ENCODE peak calls at places on chromosomes 7 and 10, in six cellular contexts. N, L, B, Z, C and D are unnamed samples.

GRCh38 chr10:13268841-13269240 is 31.0 kb downstream of the PHYH start:
- DNase-seq in N (no peak), L (no peak), B (no peak), Z (no peak), C (no peak), D (no peak)

GRCh38 chr7:151871189-151871735 is 5.7 kb downstream of the PRKAG2 start:
- DNase-seq in N (no peak), L (no peak), B (no peak), Z (no peak), C (no peak), D (no peak)

GRCh38 chr7:149846436-149847046 is 8.4 kb downstream of the ZNF862 start:
- DNase-seq in N (no peak), L (no peak), B (no peak), Z (no peak), C (no peak), D (no peak)

GRCh38 chr10:91953600-91954140 is 30.1 kb downstream of the BTAF1 start:
- DNase-seq in N (no peak), L (no peak), B (no peak), Z (no peak), C (no peak), D (no peak)

GRCh38 chr10:101566333-101567164 is 21.5 kb downstream of the POLL start:
- DNase-seq in N (no peak), L (peak; percentile 52), B (no peak), Z (peak; percentile 48), C (peak; percentile 38), D (no peak)

GRCh38 chr10:29926649-29927048 is 132.7 kb downstream of the JCAD start:
- DNase-seq in N (no peak), L (no peak), B (no peak), Z (no peak), C (no peak), D (no peak)

GRCh38 chr7:5428470-5429252 is 5.0 kb upstream of the TNRC18 start:
- DNase-seq in N (no peak), L (peak; percentile 86), B (no peak), Z (peak; percentile 77), C (peak; percentile 79), D (peak; percentile 92)

GRCh38 chr10:24762966-24763623 is 39.4 kb upstream of the ARHGAP21 start:
- DNase-seq in N (no peak), L (no peak), B (no peak), Z (no peak), C (no peak), D (no peak)

GRCh38 chr10:28248092-28248491 is 54.8 kb downstream of the MPP7 start:
- DNase-seq in N (no peak), L (no peak), B (no peak), Z (no peak), C (no peak), D (no peak)

GRCh38 chr10:47356708-47357107 is 8.5 kb downstream of the RBP3 start:
- DNase-seq in N (no peak), L (no peak), B (no peak), Z (peak; percentile 14), C (no peak), D (no peak)

GRCh38 chr7:115662120-115662519 is 368.4 kb downstream of the TFEC start:
- DNase-seq in N (no peak), L (no peak), B (no peak), Z (no peak), C (no peak), D (no peak)

GRCh38 chr7:99380823-99381663 is 6.5 kb downstream of the ARPC1B start:
- DNase-seq in N (peak; percentile 92), L (no peak), B (no peak), Z (no peak), C (no peak), D (no peak)

GRCh38 chr10:3588346-3588745 is 196.7 kb downstream of the KLF6 start:
- DNase-seq in N (no peak), L (no peak), B (no peak), Z (no peak), C (no peak), D (no peak)

GRCh38 chr7:128872394-128872824 is 9.8 kb downstream of the ATP6V1F start:
- DNase-seq in N (no peak), L (peak; percentile 70), B (no peak), Z (no peak), C (no peak), D (no peak)

GRCh38 chr7:47621985-47622561 is 40.2 kb upstream of the TNS3 start:
- DNase-seq in N (no peak), L (no peak), B (no peak), Z (no peak), C (no peak), D (no peak)

GRCh38 chr10:104334965-104335650 is 3.2 kb downstream of the ITPRIP start:
- DNase-seq in N (no peak), L (no peak), B (no peak), Z (no peak), C (no peak), D (peak; percentile 57)

GRCh38 chr7:47253650-47254080 is 328.2 kb downstream of the TNS3 start:
- DNase-seq in N (no peak), L (peak; percentile 77), B (peak; percentile 63), Z (no peak), C (peak; percentile 71), D (peak; percentile 73)

GRCh38 chr7:130903358-130903974 is 169.5 kb upstream of the KLF14 start:
- DNase-seq in N (no peak), L (no peak), B (peak; percentile 89), Z (no peak), C (no peak), D (peak; percentile 54)

GRCh38 chr7:130904792-130905191 is 170.8 kb upstream of the KLF14 start:
- DNase-seq in N (no peak), L (no peak), B (no peak), Z (no peak), C (no peak), D (peak; percentile 50)

GRCh38 chr7:130901209-130901783 is 167.3 kb upstream of the KLF14 start:
- DNase-seq in N (no peak), L (peak; percentile 79), B (peak; percentile 96), Z (peak; percentile 71), C (peak; percentile 80), D (peak; percentile 80)

GRCh38 chr7:130904031-130904757 is 170.2 kb upstream of the KLF14 start:
- DNase-seq in N (no peak), L (peak; percentile 79), B (peak; percentile 94), Z (no peak), C (no peak), D (peak; percentile 55)

GRCh38 chr7:130902755-130903357 is 168.8 kb upstream of the KLF14 start:
- DNase-seq in N (no peak), L (no peak), B (no peak), Z (no peak), C (no peak), D (no peak)
- H3K27ac ChIP-seq in N (peak overlapping the region; percentile 56), L (peak overlapping the region; percentile 94), B (peak overlapping the region; percentile 93), Z (peak overlapping the region; percentile 52), C (no peak overlapping the region), D (peak overlapping the region; percentile 85)

GRCh38 chr7:37527109-37527508 is 78.4 kb upstream of the ELMO1 start:
- DNase-seq in N (no peak), L (no peak), B (no peak), Z (no peak), C (no peak), D (no peak)
- H3K4me1 ChIP-seq in N (no peaks in the 10 kb centered on the region), L (no peaks in the 10 kb centered on the region), B (no peaks in the 10 kb centered on the region), Z (no peaks in the 10 kb centered on the region), C (no peaks in the 10 kb centered on the region), D (no peaks in the 10 kb centered on the region)

GRCh38 chr10:35887686-35888085 is 245.6 kb upstream of the FZD8 start:
- DNase-seq in N (no peak), L (no peak), B (no peak), Z (no peak), C (no peak), D (no peak)

GRCh38 chr10:35881320-35881719 is 239.2 kb upstream of the FZD8 start:
- DNase-seq in N (no peak), L (no peak), B (no peak), Z (no peak), C (no peak), D (no peak)

GRCh38 chr10:35884657-35885071 is 242.6 kb upstream of the FZD8 start:
- DNase-seq in N (no peak), L (no peak), B (no peak), Z (no peak), C (no peak), D (no peak)

GRCh38 chr10:35885076-35885475 is 243.0 kb upstream of the FZD8 start:
- DNase-seq in N (no peak), L (no peak), B (no peak), Z (no peak), C (no peak), D (no peak)

GRCh38 chr10:35882422-35883150 is 240.5 kb upstream of the FZD8 start:
- DNase-seq in N (no peak), L (no peak), B (no peak), Z (no peak), C (no peak), D (no peak)
- H3K27ac ChIP-seq in N (no peak overlapping the region), L (no peak overlapping the region), B (no peak overlapping the region), Z (no peak overlapping the region), C (no peak overlapping the region), D (no peak overlapping the region)

GRCh38 chr7:76337147-76337546 is 21.6 kb downstream of the YWHAG start:
- DNase-seq in N (no peak), L (no peak), B (no peak), Z (no peak), C (no peak), D (no peak)
- H3K4me1 ChIP-seq in N (peaks cover 4% of the 10 kb centered on the region), L (peaks cover 92% of the 10 kb centered on the region), B (peaks cover 90% of the 10 kb centered on the region), Z (no peaks in the 10 kb centered on the region), C (peaks cover 16% of the 10 kb centered on the region), D (no peaks in the 10 kb centered on the region)

GRCh38 chr7:101817930-101818698 is 688 bp downstream of the CUX1 start:
- DNase-seq in N (no peak), L (no peak), B (no peak), Z (no peak), C (no peak), D (no peak)
- H3K27ac ChIP-seq in N (no peak overlapping the region), L (peak overlapping the region; percentile 78), B (peak overlapping the region; percentile 100), Z (no peak overlapping the region), C (peak overlapping the region; percentile 90), D (peak overlapping the region; percentile 84)

DNA sequence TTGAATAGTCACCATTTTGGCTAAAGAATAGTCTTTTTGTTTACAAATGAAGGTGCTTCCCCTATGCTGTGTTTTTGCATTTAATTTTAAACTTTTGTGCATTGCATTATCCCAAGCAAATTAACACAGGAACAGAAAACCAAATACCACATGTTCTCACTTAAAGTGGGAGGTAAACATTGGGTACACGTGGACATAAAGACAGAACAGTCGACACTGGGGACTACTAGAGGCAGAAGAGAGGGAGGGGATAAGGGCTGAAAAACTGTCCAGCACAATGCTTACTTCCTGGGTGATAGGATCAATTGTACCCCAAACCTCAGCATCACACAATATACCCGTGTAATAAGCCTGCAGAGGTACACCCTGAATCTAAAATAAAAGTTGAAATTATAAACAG is 16.0 kb downstream of the ADD3 start:
- DNase-seq in N (no peak), L (no peak), B (no peak), Z (no peak), C (no peak), D (no peak)
- H3K4me1 ChIP-seq in N (peaks cover 27% of the 10 kb centered on the region), L (no peaks in the 10 kb centered on the region), B (no peaks in the 10 kb centered on the region), Z (no peaks in the 10 kb centered on the region), C (peaks cover 3% of the 10 kb centered on the region), D (no peaks in the 10 kb centered on the region)